ENCODE peak calls at places on chromosome 17, in six cellular contexts. X is GM23338, F is right atrium auricular region, W is thoracic aorta, Y is IMR-90, S is tibial artery. A is an unnamed sample.

GRCh38 chr17:73571524-73572130 is 72.6 kb downstream of the SDK2 start:
- DNase-seq in X (no peak), F (no peak), W (no peak), Y (no peak), S (no peak), A (no peak)

GRCh38 chr17:72175787-72176515 is 55.1 kb downstream of the SOX9 start:
- DNase-seq in X (no peak), F (no peak), W (no peak), Y (peak; percentile 55), S (no peak), A (no peak)

GRCh38 chr17:20266806-20267458 is 200.4 kb downstream of the LGALS9B start:
- DNase-seq in X (no peak), F (no peak), W (peak; percentile 36), Y (peak; percentile 91), S (no peak), A (peak; percentile 60)

GRCh38 chr17:7873051-7873450 is 15.2 kb downstream of the CYB5D1 start:
- DNase-seq in X (peak; percentile 47), F (no peak), W (no peak), Y (peak; percentile 30), S (no peak), A (no peak)

GRCh38 chr17:20278805-20279204 is 188.5 kb downstream of the LGALS9B start:
- DNase-seq in X (no peak), F (no peak), W (no peak), Y (no peak), S (no peak), A (no peak)

GRCh38 chr17:51397361-51398127 is 137.2 kb downstream of the UTP18 start:
- DNase-seq in X (no peak), F (no peak), W (no peak), Y (peak; percentile 45), S (no peak), A (no peak)

GRCh38 chr17:32015245-32016013 is 8.2 kb downstream of the LRRC37B start:
- DNase-seq in X (no peak), F (no peak), W (no peak), Y (peak; percentile 33), S (no peak), A (no peak)

GRCh38 chr17:72122668-72123495 is 2.1 kb downstream of the SOX9 start:
- DNase-seq in X (peak; percentile 64), F (no peak), W (no peak), Y (peak; percentile 68), S (peak; percentile 35), A (no peak)

GRCh38 chr17:76530826-76531500 is 6.5 kb downstream of the CYGB start:
- DNase-seq in X (no peak), F (no peak), W (no peak), Y (no peak), S (no peak), A (no peak)

GRCh38 chr17:29042679-29043538 is at the start of gene PIPOX:
- DNase-seq in X (peak; percentile 98), F (no peak), W (no peak), Y (peak; percentile 15), S (no peak), A (no peak)
- TF ChIP-seq CTCF in X (peak; percentile 69), F (no peak), W (no peak), Y (no peak), S (no peak), A (no peak)

GRCh38 chr17:10193632-10194031 is 4.8 kb downstream of the GAS7 start:
- DNase-seq in X (no peak), F (no peak), W (no peak), Y (no peak), S (no peak), A (no peak)
- H3K27ac ChIP-seq in X (no peak overlapping the region), F (peak overlapping the region; percentile 62), W (no peak overlapping the region), Y (no peak overlapping the region), S (no peak overlapping the region), A (no peak overlapping the region)

GRCh38 chr17:2049333-2050245 is 5.3 kb upstream of the HIC1 start:
- DNase-seq in X (peak; percentile 81), F (peak; percentile 89), W (no peak), Y (peak; percentile 77), S (peak; percentile 82), A (no peak)

GRCh38 chr17:2048805-2049204 is 6.1 kb upstream of the HIC1 start:
- DNase-seq in X (no peak), F (no peak), W (no peak), Y (no peak), S (no peak), A (no peak)

GRCh38 chr17:2050871-2051387 is 4.0 kb upstream of the HIC1 start:
- DNase-seq in X (peak; percentile 77), F (no peak), W (no peak), Y (peak; percentile 65), S (no peak), A (no peak)

GRCh38 chr17:2051388-2052237 is 3.3 kb upstream of the HIC1 start:
- DNase-seq in X (no peak), F (no peak), W (no peak), Y (no peak), S (no peak), A (no peak)

DNA sequence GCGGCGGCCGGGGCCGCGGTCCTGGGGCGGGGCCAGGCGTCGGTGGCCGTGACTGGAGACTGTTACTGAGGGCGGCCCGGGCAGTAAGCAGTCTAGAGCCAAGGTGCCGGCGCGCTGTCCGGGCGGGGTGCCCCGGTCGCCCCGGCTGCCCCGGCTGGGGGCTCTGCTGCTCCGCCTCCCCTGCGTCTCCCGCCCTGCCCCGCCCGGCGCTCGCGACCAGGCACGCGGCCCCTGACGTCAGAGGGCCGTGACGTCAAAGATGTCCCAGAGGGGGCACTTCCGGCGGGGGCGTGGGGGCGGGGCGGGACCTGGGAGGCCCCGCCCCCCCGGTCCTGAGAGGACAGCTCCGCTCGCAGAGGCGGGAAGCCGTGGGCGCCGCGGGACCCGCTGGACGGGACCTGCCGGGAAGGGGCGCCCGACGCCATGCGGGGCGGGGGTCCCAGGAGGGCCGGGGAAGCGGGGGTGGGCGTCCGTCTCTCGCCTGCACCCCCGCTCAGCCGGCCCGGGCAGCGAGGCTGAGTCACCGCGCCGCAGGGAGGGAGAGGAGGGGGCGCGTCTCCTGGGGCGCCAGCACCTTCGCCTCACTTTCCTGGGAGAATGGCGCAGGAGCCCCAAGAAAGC is 4.5 kb upstream of the HIC1 start:
- DNase-seq in X (peak; percentile 74), F (no peak), W (no peak), Y (peak; percentile 73), S (no peak), A (no peak)
- H3K4me3 ChIP-seq in X (peak overlapping the region; percentile 50), F (peak overlapping the region; percentile 78), W (peak overlapping the region; percentile 76), Y (peak overlapping the region; percentile 87), S (peak overlapping the region; percentile 83), A (peak overlapping the region; percentile 54)

DNA sequence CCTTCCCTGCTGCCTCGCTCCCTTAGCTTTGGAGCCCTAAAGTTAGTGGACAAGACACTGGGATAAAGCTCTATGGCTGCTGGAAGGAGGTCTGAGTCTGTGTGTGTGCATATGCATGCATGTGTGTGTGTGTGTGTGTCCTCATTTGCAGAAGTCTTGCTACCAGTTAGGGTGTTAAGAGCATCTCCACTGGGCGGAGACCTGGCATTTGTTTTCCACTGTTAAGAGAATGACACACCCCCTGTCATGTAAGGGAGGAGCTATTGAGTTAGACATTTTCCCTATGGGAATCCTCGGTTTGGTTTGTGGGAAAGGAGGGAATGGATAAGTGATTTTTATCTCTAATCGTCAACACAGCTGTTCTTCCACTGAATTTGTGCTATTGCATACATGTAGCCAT is 24.8 kb upstream of the ARHGAP23 start:
- DNase-seq in X (peak; percentile 74), F (no peak), W (no peak), Y (peak; percentile 20), S (no peak), A (no peak)
- TF ChIP-seq CTCF in X (no peak), F (no peak), W (no peak), Y (no peak), S (no peak), A (no peak)

GRCh38 chr17:37490022-37490587 is 414 bp downstream of the DUSP14 start:
- DNase-seq in X (peak; percentile 85), F (no peak), W (no peak), Y (peak; percentile 45), S (peak; percentile 53), A (no peak)

GRCh38 chr17:37490638-37491614 is 1.2 kb downstream of the DUSP14 start:
- DNase-seq in X (peak; percentile 69), F (peak; percentile 77), W (no peak), Y (peak; percentile 93), S (peak; percentile 54), A (no peak)

GRCh38 chr17:37488009-37488604 is 1.6 kb upstream of the DUSP14 start:
- DNase-seq in X (peak; percentile 72), F (no peak), W (no peak), Y (peak; percentile 99), S (no peak), A (peak; percentile 93)

GRCh38 chr17:37489197-37490001 is at the start of gene DUSP14:
- DNase-seq in X (peak; percentile 86), F (peak; percentile 64), W (no peak), Y (peak; percentile 77), S (peak; percentile 66), A (no peak)

GRCh38 chr17:37488607-37489196 is 989 bp upstream of the DUSP14 start:
- DNase-seq in X (peak; percentile 90), F (peak; percentile 87), W (peak; percentile 79), Y (peak; percentile 97), S (peak; percentile 83), A (peak; percentile 85)
- H3K27ac ChIP-seq in X (peak overlapping the region; percentile 71), F (peak overlapping the region; percentile 98), W (peak overlapping the region; percentile 83), Y (peak overlapping the region; percentile 94), S (peak overlapping the region; percentile 91), A (peak overlapping the region; percentile 99)

DNA sequence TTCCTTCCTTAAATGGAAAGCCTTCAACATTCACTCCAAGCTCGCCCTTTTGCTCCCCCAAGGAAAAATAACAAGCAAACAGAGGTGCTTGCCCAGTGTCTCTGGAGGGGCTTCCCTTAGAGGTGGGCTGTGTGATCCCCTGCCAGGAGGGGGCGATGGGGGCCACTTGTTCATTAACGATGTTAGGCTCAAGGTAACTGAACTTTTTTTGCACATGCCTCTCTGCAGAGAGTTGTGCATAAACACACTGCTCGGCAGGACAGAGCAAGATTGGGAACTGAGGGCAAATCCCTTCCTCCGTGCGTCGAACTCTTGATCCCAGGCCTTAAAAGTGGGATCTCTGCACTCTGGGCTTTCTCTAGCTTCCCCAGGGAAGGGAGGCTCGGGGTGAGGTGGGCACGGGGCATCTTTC is 15.5 kb upstream of the NAGLU start:
- DNase-seq in X (peak; percentile 36), F (no peak), W (no peak), Y (no peak), S (no peak), A (no peak)
- H3K4me3 ChIP-seq in X (peak overlapping the region; percentile 25), F (no peak overlapping the region), W (peak overlapping the region; percentile 50), Y (no peak overlapping the region), S (no peak overlapping the region), A (peak overlapping the region; percentile 17)

DNA sequence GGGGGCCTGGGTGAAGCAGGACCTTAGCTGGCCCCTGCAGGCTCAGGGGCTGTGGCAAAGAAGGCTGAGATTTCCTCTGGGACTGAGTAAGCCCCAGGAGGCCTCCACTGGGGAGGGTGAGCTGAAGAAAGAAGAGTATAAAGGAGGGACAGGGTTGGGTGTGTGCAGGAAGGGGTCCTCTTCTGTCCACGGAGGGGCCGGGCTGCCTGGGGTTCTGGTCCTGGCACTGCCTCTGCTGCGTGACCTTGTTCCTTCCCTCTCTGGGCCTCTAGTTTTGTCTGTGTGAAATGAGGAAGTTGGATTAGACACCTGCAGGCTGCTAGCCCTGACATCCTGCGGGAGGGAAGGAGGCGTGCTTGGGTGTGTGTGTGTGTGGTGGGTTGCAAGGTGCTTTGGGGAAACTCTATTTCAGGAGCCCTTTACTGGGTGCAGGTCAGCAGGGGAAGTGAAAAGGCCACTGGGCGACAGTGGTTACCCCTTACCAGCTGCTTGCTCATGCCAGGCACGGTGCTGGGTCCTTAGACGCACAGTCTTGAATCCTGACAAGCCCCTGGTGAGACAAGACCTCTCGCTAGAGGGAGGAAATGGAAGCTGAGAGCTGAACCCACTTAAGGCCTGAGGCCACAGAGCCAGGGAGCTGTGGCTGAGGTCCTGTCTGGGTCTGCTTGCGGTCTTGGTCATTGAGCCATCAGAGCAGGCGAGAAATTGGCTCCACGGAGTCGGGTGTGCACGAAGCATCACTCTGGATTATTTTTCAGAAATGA is 60.7 kb downstream of the OR1D5 start:
- DNase-seq in X (no peak), F (no peak), W (no peak), Y (no peak), S (no peak), A (no peak)
- TF ChIP-seq CTCF in X (no peak), F (no peak), W (no peak), Y (no peak), S (no peak), A (no peak)